ENCODE peak calls at places on chromosomes 6 and 20, in nine cellular contexts. One of them, this sample, is unnamed.

GRCh38 chr6:57063847-57064246 is 17.4 kb downstream of the KIAA1586 start:
- DNase-seq in pancreas: no peak
- DNase-seq in CD8-positive, alpha-beta memory T cell: no peak
- DNase-seq in body of pancreas: no peak
- DNase-seq in HCT116: no peak
- DNase-seq in GM12878: no peak
- DNase-seq in lower lobe of right lung: no peak
- DNase-seq in H1: no peak
- DNase-seq in psoas muscle: no peak
- DNase-seq in this sample: no peak

GRCh38 chr6:2344319-2344905 is 99.0 kb upstream of the GMDS start:
- DNase-seq in HCT116: no peak
- DNase-seq in H1: no peak
- DNase-seq in CD8-positive, alpha-beta memory T cell: no peak
- DNase-seq in pancreas: no peak
- DNase-seq in body of pancreas: no peak
- DNase-seq in GM12878: no peak
- DNase-seq in lower lobe of right lung: no peak
- DNase-seq in psoas muscle: no peak
- DNase-seq in this sample: no peak

GRCh38 chr20:56807118-56807517 is 178.0 kb downstream of the TFAP2C start:
- DNase-seq in GM12878: no peak
- DNase-seq in psoas muscle: no peak
- DNase-seq in CD8-positive, alpha-beta memory T cell: no peak
- DNase-seq in body of pancreas: no peak
- DNase-seq in pancreas: no peak
- DNase-seq in lower lobe of right lung: no peak
- DNase-seq in HCT116: no peak
- DNase-seq in H1: no peak
- DNase-seq in this sample: no peak

GRCh38 chr6:161169690-161170089 is 104.2 kb downstream of the AGPAT4 start:
- DNase-seq in H1: no peak
- DNase-seq in psoas muscle: no peak
- DNase-seq in GM12878: no peak
- DNase-seq in lower lobe of right lung: no peak
- DNase-seq in pancreas: peak; percentile 18
- DNase-seq in CD8-positive, alpha-beta memory T cell: no peak
- DNase-seq in body of pancreas: peak; percentile 67
- DNase-seq in HCT116: no peak
- DNase-seq in this sample: no peak

GRCh38 chr6:156010-156409 is 136.3 kb upstream of the DUSP22 start:
- DNase-seq in lower lobe of right lung: no peak
- DNase-seq in H1: no peak
- DNase-seq in CD8-positive, alpha-beta memory T cell: no peak
- DNase-seq in HCT116: no peak
- DNase-seq in body of pancreas: no peak
- DNase-seq in pancreas: no peak
- DNase-seq in GM12878: no peak
- DNase-seq in psoas muscle: peak; percentile 19
- DNase-seq in this sample: no peak

GRCh38 chr6:25026723-25027122 is 91.0 kb upstream of the RIPOR2 start:
- DNase-seq in GM12878: no peak
- DNase-seq in body of pancreas: no peak
- DNase-seq in HCT116: no peak
- DNase-seq in pancreas: no peak
- DNase-seq in lower lobe of right lung: peak; percentile 81
- DNase-seq in CD8-positive, alpha-beta memory T cell: no peak
- DNase-seq in H1: no peak
- DNase-seq in psoas muscle: no peak
- DNase-seq in this sample: peak; percentile 62

GRCh38 chr6:120056085-120056484 is 706.5 kb upstream of the MAN1A1 start:
- DNase-seq in pancreas: no peak
- DNase-seq in psoas muscle: peak; percentile 18
- DNase-seq in HCT116: no peak
- DNase-seq in GM12878: no peak
- DNase-seq in lower lobe of right lung: no peak
- DNase-seq in H1: peak; percentile 33
- DNase-seq in body of pancreas: no peak
- DNase-seq in CD8-positive, alpha-beta memory T cell: no peak
- DNase-seq in this sample: no peak

GRCh38 chr6:170130201-170130621 is 160.7 kb downstream of the DLL1 start:
- DNase-seq in H1: no peak
- DNase-seq in GM12878: no peak
- DNase-seq in psoas muscle: peak; percentile 77
- DNase-seq in HCT116: no peak
- DNase-seq in pancreas: no peak
- DNase-seq in lower lobe of right lung: no peak
- DNase-seq in CD8-positive, alpha-beta memory T cell: no peak
- DNase-seq in body of pancreas: no peak
- DNase-seq in this sample: no peak

GRCh38 chr20:49380245-49380875 is 102.1 kb downstream of the KCNB1 start:
- DNase-seq in HCT116: no peak
- DNase-seq in lower lobe of right lung: no peak
- DNase-seq in H1: no peak
- DNase-seq in CD8-positive, alpha-beta memory T cell: no peak
- DNase-seq in body of pancreas: no peak
- DNase-seq in pancreas: no peak
- DNase-seq in GM12878: no peak
- DNase-seq in psoas muscle: no peak
- DNase-seq in this sample: no peak

GRCh38 chr6:16602035-16602434 is 159.2 kb downstream of the ATXN1 start:
- DNase-seq in body of pancreas: no peak
- DNase-seq in psoas muscle: no peak
- DNase-seq in CD8-positive, alpha-beta memory T cell: no peak
- DNase-seq in lower lobe of right lung: no peak
- DNase-seq in GM12878: peak; percentile 53
- DNase-seq in HCT116: no peak
- DNase-seq in H1: no peak
- DNase-seq in pancreas: no peak
- DNase-seq in this sample: no peak

GRCh38 chr20:11540558-11540957 is 377.1 kb upstream of the BTBD3 start:
- DNase-seq in H1: peak; percentile 46
- DNase-seq in GM12878: no peak
- DNase-seq in body of pancreas: no peak
- DNase-seq in pancreas: no peak
- DNase-seq in HCT116: no peak
- DNase-seq in psoas muscle: no peak
- DNase-seq in lower lobe of right lung: no peak
- DNase-seq in CD8-positive, alpha-beta memory T cell: no peak
- DNase-seq in this sample: no peak

GRCh38 chr20:33081411-33082154 is 2.1 kb downstream of the BPIFB4 start:
- DNase-seq in body of pancreas: no peak
- DNase-seq in GM12878: no peak
- DNase-seq in lower lobe of right lung: no peak
- DNase-seq in H1: no peak
- DNase-seq in HCT116: no peak
- DNase-seq in psoas muscle: no peak
- DNase-seq in CD8-positive, alpha-beta memory T cell: no peak
- DNase-seq in pancreas: no peak
- DNase-seq in this sample: no peak

GRCh38 chr6:48535569-48535968 is 424.6 kb upstream of the PTCHD4 start:
- DNase-seq in HCT116: no peak
- DNase-seq in CD8-positive, alpha-beta memory T cell: no peak
- DNase-seq in pancreas: no peak
- DNase-seq in lower lobe of right lung: no peak
- DNase-seq in GM12878: no peak
- DNase-seq in body of pancreas: no peak
- DNase-seq in H1: no peak
- DNase-seq in psoas muscle: no peak
- DNase-seq in this sample: no peak

GRCh38 chr6:100856146-100856545 is 25.0 kb downstream of the ASCC3 start:
- DNase-seq in psoas muscle: no peak
- DNase-seq in pancreas: no peak
- DNase-seq in HCT116: no peak
- DNase-seq in lower lobe of right lung: no peak
- DNase-seq in H1: no peak
- DNase-seq in GM12878: no peak
- DNase-seq in body of pancreas: no peak
- DNase-seq in CD8-positive, alpha-beta memory T cell: no peak
- DNase-seq in this sample: no peak
- H3K36me3 ChIP-seq in psoas muscle: no peaks in the 10 kb centered on the region
- H3K36me3 ChIP-seq in pancreas: no peaks in the 10 kb centered on the region
- H3K36me3 ChIP-seq in HCT116: peaks cover 3% of the 10 kb centered on the region
- H3K36me3 ChIP-seq in lower lobe of right lung: no peaks in the 10 kb centered on the region
- H3K36me3 ChIP-seq in H1: no peaks in the 10 kb centered on the region
- H3K36me3 ChIP-seq in GM12878: peaks cover 20% of the 10 kb centered on the region
- H3K36me3 ChIP-seq in body of pancreas: no peaks in the 10 kb centered on the region
- H3K36me3 ChIP-seq in CD8-positive, alpha-beta memory T cell: peaks cover 4% of the 10 kb centered on the region
- H3K36me3 ChIP-seq in this sample: no peaks in the 10 kb centered on the region

DNA sequence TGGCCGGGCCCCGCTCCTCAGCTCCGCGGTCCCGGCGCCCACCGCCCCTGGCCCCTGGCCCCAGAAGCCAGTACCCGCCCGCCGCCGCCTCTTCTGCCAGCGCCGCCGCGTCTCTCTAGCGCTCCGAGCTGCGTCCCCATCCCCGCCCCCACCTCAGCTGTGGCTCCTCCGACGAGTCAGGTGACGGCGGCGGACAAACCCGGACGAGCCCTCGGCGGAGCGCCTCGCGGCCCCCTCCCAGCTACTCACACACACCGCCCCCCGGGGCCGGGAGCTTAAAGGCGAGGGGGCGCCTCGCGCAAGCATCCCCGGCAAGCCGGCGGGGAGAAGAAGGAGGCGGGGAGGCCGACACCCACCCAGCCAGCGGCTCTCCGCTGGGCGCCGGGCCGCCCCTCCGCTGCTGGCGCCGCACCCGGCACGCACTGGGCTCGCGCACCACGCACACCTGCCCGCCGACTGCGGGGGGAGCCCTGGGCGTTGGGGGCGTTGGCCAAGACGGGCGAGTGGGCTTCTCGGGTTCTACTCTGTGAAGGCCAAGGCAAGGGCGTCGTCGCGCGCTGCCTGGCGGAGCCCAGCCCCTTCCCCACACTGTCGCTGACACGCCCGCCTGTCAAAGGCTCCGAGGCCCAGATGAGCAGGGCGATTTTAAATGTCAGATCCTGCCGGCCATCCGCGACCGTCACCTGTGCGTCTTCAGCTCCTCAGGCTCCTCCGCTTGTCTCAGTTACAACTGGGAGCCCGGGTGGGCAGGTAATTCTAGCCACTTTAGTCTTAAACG is at the start of gene SNAP91:
- DNase-seq in CD8-positive, alpha-beta memory T cell: no peak
- DNase-seq in H1: peak; percentile 15
- DNase-seq in lower lobe of right lung: peak; percentile 47
- DNase-seq in HCT116: no peak
- DNase-seq in pancreas: no peak
- DNase-seq in body of pancreas: peak; percentile 27
- DNase-seq in psoas muscle: no peak
- DNase-seq in GM12878: no peak
- DNase-seq in this sample: no peak
- H3K27me3 ChIP-seq in CD8-positive, alpha-beta memory T cell: no peaks in the 10 kb centered on the region
- H3K27me3 ChIP-seq in H1: peaks cover 34% of the 10 kb centered on the region
- H3K27me3 ChIP-seq in lower lobe of right lung: peaks cover 49% of the 10 kb centered on the region
- H3K27me3 ChIP-seq in HCT116: no peaks in the 10 kb centered on the region
- H3K27me3 ChIP-seq in pancreas: peaks cover 6% of the 10 kb centered on the region
- H3K27me3 ChIP-seq in body of pancreas: peaks cover 10% of the 10 kb centered on the region
- H3K27me3 ChIP-seq in psoas muscle: no peaks in the 10 kb centered on the region
- H3K27me3 ChIP-seq in GM12878: peaks cover 1% of the 10 kb centered on the region
- H3K27me3 ChIP-seq in this sample: peaks cover 44% of the 10 kb centered on the region

GRCh38 chr20:45341579-45341938 is 6.7 kb downstream of the SDC4 start:
- DNase-seq in body of pancreas: peak; percentile 72
- DNase-seq in pancreas: peak; percentile 66
- DNase-seq in HCT116: no peak
- DNase-seq in GM12878: no peak
- DNase-seq in H1: no peak
- DNase-seq in CD8-positive, alpha-beta memory T cell: no peak
- DNase-seq in psoas muscle: no peak
- DNase-seq in lower lobe of right lung: no peak
- DNase-seq in this sample: no peak
- H3K4me1 ChIP-seq in body of pancreas: peaks cover 99% of the 10 kb centered on the region
- H3K4me1 ChIP-seq in pancreas: peaks cover 71% of the 10 kb centered on the region
- H3K4me1 ChIP-seq in HCT116: peaks cover 100% of the 10 kb centered on the region
- H3K4me1 ChIP-seq in GM12878: peaks cover 5% of the 10 kb centered on the region
- H3K4me1 ChIP-seq in H1: peaks cover 57% of the 10 kb centered on the region
- H3K4me1 ChIP-seq in CD8-positive, alpha-beta memory T cell: no peaks in the 10 kb centered on the region
- H3K4me1 ChIP-seq in psoas muscle: peaks cover 84% of the 10 kb centered on the region
- H3K4me1 ChIP-seq in lower lobe of right lung: peaks cover 98% of the 10 kb centered on the region
- H3K4me1 ChIP-seq in this sample: peaks cover 89% of the 10 kb centered on the region

DNA sequence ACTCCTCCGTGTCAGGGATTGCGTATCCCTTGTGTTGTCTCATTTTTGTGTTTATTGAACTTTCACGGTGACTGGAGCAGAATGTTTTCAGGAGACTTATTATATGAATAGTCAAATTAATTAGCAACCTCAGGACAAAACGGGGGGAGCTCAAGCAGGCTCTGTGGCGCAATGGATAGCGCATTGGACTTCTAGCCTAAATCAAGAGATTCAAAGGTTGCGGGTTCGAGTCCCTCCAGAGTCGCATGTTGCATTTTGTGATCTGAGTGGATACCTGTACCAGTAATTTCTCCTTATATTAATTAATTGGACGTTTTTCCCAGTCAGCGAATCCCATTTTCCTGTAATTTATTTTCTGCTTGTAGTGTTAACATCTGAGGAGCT is 89.1 kb upstream of the ZNF184 start:
- DNase-seq in H1: no peak
- DNase-seq in psoas muscle: no peak
- DNase-seq in lower lobe of right lung: no peak
- DNase-seq in body of pancreas: no peak
- DNase-seq in CD8-positive, alpha-beta memory T cell: no peak
- DNase-seq in GM12878: no peak
- DNase-seq in pancreas: no peak
- DNase-seq in HCT116: peak; percentile 59
- DNase-seq in this sample: no peak
- H3K36me3 ChIP-seq in H1: no peaks in the 10 kb centered on the region
- H3K36me3 ChIP-seq in psoas muscle: no peaks in the 10 kb centered on the region
- H3K36me3 ChIP-seq in lower lobe of right lung: no peaks in the 10 kb centered on the region
- H3K36me3 ChIP-seq in body of pancreas: no peaks in the 10 kb centered on the region
- H3K36me3 ChIP-seq in CD8-positive, alpha-beta memory T cell: no peaks in the 10 kb centered on the region
- H3K36me3 ChIP-seq in GM12878: no peaks in the 10 kb centered on the region
- H3K36me3 ChIP-seq in pancreas: no peaks in the 10 kb centered on the region
- H3K36me3 ChIP-seq in HCT116: no peaks in the 10 kb centered on the region
- H3K36me3 ChIP-seq in this sample: no peaks in the 10 kb centered on the region

DNA sequence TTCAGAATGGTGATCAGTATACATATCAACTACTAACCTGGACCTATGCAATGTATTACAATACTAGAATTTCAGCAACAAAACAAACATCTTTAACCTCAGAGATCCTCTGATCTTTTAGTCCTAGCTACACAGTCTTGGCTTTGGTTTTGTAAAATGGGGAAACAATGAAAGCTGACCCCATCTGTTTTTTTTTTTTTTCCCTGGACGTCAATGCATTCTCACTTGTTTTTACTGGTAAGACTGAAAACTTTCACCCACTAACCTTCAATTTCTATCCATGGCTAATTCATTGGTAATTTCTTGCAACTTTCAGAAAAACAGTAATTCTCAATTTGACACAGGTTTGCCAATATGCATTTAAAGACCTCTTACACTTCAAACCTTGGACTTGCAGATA is 3.0 kb downstream of the KIF13A start:
- DNase-seq in GM12878: no peak
- DNase-seq in CD8-positive, alpha-beta memory T cell: no peak
- DNase-seq in lower lobe of right lung: no peak
- DNase-seq in psoas muscle: no peak
- DNase-seq in body of pancreas: no peak
- DNase-seq in pancreas: no peak
- DNase-seq in H1: no peak
- DNase-seq in HCT116: no peak
- DNase-seq in this sample: no peak
- H3K27me3 ChIP-seq in GM12878: peaks cover 6% of the 10 kb centered on the region
- H3K27me3 ChIP-seq in CD8-positive, alpha-beta memory T cell: peaks cover 16% of the 10 kb centered on the region
- H3K27me3 ChIP-seq in lower lobe of right lung: no peaks in the 10 kb centered on the region
- H3K27me3 ChIP-seq in psoas muscle: no peaks in the 10 kb centered on the region
- H3K27me3 ChIP-seq in body of pancreas: no peaks in the 10 kb centered on the region
- H3K27me3 ChIP-seq in pancreas: no peaks in the 10 kb centered on the region
- H3K27me3 ChIP-seq in H1: peaks cover 4% of the 10 kb centered on the region
- H3K27me3 ChIP-seq in HCT116: no peaks in the 10 kb centered on the region
- H3K27me3 ChIP-seq in this sample: no peaks in the 10 kb centered on the region

This sample was measured in left lung.